ENCODE peak calls at places on chromosome 11, in five cellular contexts. V, R, F, H and Q are unnamed samples.

GRCh38 chr11:15907806-15908205 is 448.5 kb downstream of the SOX6 start:
- DNase-seq in V (no peak), R (no peak), F (no peak), H (no peak), Q (no peak)

GRCh38 chr11:130580372-130580771 is 131.9 kb downstream of the ADAMTS15 start:
- DNase-seq in V (no peak), R (no peak), F (no peak), H (peak), Q (peak)

GRCh38 chr11:100890779-100891178 is 203.7 kb downstream of the ARHGAP42 start:
- DNase-seq in V (no peak), R (no peak), F (no peak), H (no peak), Q (no peak)

GRCh38 chr11:66373261-66373660 is 1.7 kb upstream of the SLC29A2 start:
- DNase-seq in V (no peak), R (no peak), F (no peak), H (no peak), Q (no peak)

GRCh38 chr11:6298605-6299004 is 21.7 kb downstream of the CAVIN3 start:
- DNase-seq in V (no peak), R (peak), F (peak), H (peak), Q (peak)

GRCh38 chr11:34333787-34334186 is 24.0 kb downstream of the ABTB2 start:
- DNase-seq in V (no peak), R (no peak), F (no peak), H (no peak), Q (no peak)

GRCh38 chr11:88623536-88623935 is 286.0 kb upstream of the CTSC start:
- DNase-seq in V (no peak), R (no peak), F (no peak), H (no peak), Q (no peak)

GRCh38 chr11:3840870-3841425 is at the start of gene RHOG:
- DNase-seq in V (peak), R (peak), F (peak), H (peak), Q (peak)

GRCh38 chr11:82842019-82842418 is 58.2 kb downstream of the PRCP start:
- DNase-seq in V (no peak), R (no peak), F (no peak), H (no peak), Q (no peak)

GRCh38 chr11:11743216-11743615 is 98.6 kb upstream of the USP47 start:
- DNase-seq in V (no peak), R (no peak), F (no peak), H (no peak), Q (no peak)